ENCODE peak calls at places on chromosomes 5 and 9, in seven cellular contexts. G is fibroblast of lung, J is colonic mucosa, T is lower leg skin, L is cardiac muscle cell, E is left ventricle myocardium inferior, N is cardiac fibroblast. S is an unnamed sample.

GRCh38 chr5:135328128-135328687 is 70.8 kb downstream of the MACROH2A1 start:
- DNase-seq in G (no peak), J (no peak), T (no peak), L (no peak), E (no peak), N (no peak), S (no peak)

GRCh38 chr5:125372694-125373621 is 626.5 kb upstream of the ZNF608 start:
- DNase-seq in G (peak; percentile 55), J (no peak), T (no peak), L (peak; percentile 38), E (no peak), N (peak; percentile 82), S (peak; percentile 71)

GRCh38 chr5:71586052-71586940 is 844 bp upstream of the MCCC2 start:
- DNase-seq in G (peak; percentile 39), J (no peak), T (no peak), L (peak; percentile 53), E (no peak), N (peak; percentile 41), S (peak; percentile 29)

GRCh38 chr9:72753261-72753893 is 199.5 kb downstream of the ALDH1A1 start:
- DNase-seq in G (peak; percentile 30), J (no peak), T (no peak), L (peak; percentile 32), E (no peak), N (peak; percentile 47), S (peak; percentile 43)

GRCh38 chr5:404666-405241 is 38.2 kb upstream of the EXOC3 start:
- DNase-seq in G (no peak), J (no peak), T (peak; percentile 72), L (no peak), E (no peak), N (no peak), S (no peak)

GRCh38 chr9:131418143-131419028 is 24.5 kb downstream of the PRRC2B start:
- DNase-seq in G (no peak), J (peak; percentile 33), T (no peak), L (no peak), E (peak; percentile 39), N (peak; percentile 37), S (no peak)

GRCh38 chr5:96934291-96934694 is 1.6 kb upstream of the LNPEP start:
- DNase-seq in G (no peak), J (peak; percentile 25), T (no peak), L (no peak), E (no peak), N (peak; percentile 69), S (no peak)

GRCh38 chr5:54628049-54628448 is 110.5 kb downstream of the SNX18 start:
- DNase-seq in G (no peak), J (no peak), T (no peak), L (no peak), E (no peak), N (no peak), S (no peak)

GRCh38 chr5:122310886-122311285 is 1.2 kb upstream of the SNCAIP start:
- DNase-seq in G (no peak), J (no peak), T (no peak), L (peak; percentile 16), E (no peak), N (no peak), S (no peak)

GRCh38 chr9:38127271-38127839 is 58.3 kb upstream of the SHB start:
- DNase-seq in G (no peak), J (no peak), T (peak; percentile 14), L (peak; percentile 9), E (no peak), N (peak; percentile 32), S (no peak)

GRCh38 chr5:159802661-159803060 is 113.6 kb upstream of the ADRA1B start:
- DNase-seq in G (no peak), J (no peak), T (no peak), L (no peak), E (no peak), N (no peak), S (no peak)

GRCh38 chr5:108259306-108259705 is 122.6 kb downstream of the FBXL17 start:
- DNase-seq in G (peak; percentile 23), J (no peak), T (no peak), L (peak; percentile 38), E (no peak), N (peak; percentile 34), S (peak; percentile 27)

GRCh38 chr9:73911814-73912213 is 585.3 kb upstream of the RORB start:
- DNase-seq in G (no peak), J (no peak), T (no peak), L (no peak), E (no peak), N (no peak), S (no peak)

GRCh38 chr9:128051932-128052734 is 15.0 kb downstream of the NAIF1 start:
- DNase-seq in G (no peak), J (peak; percentile 78), T (no peak), L (no peak), E (no peak), N (no peak), S (no peak)

GRCh38 chr9:72485821-72486605 is 35.4 kb upstream of the TMC1 start:
- DNase-seq in G (peak; percentile 46), J (no peak), T (no peak), L (peak; percentile 57), E (no peak), N (peak; percentile 50), S (peak; percentile 55)

GRCh38 chr9:4099961-4100360 is 199.9 kb downstream of the GLIS3 start:
- DNase-seq in G (peak; percentile 68), J (no peak), T (no peak), L (peak; percentile 71), E (no peak), N (peak; percentile 88), S (peak; percentile 63)

GRCh38 chr9:98091735-98092632 is 27.0 kb downstream of the TRIM14 start:
- DNase-seq in G (no peak), J (no peak), T (no peak), L (peak; percentile 72), E (no peak), N (peak; percentile 34), S (peak; percentile 64)

GRCh38 chr5:141674747-141675146 is 7.3 kb downstream of the ARAP3 start:
- DNase-seq in G (no peak), J (no peak), T (no peak), L (no peak), E (no peak), N (no peak), S (no peak)

GRCh38 chr5:66653380-66653779 is 57.2 kb downstream of the MAST4 start:
- DNase-seq in G (peak; percentile 50), J (no peak), T (no peak), L (peak; percentile 56), E (no peak), N (peak; percentile 85), S (peak; percentile 67)

GRCh38 chr5:172598251-172599203 is 42.5 kb upstream of the NEURL1B start:
- DNase-seq in G (no peak), J (no peak), T (no peak), L (no peak), E (no peak), N (no peak), S (no peak)

GRCh38 chr9:68913054-68913453 is 100.9 kb downstream of the PRKACG start:
- DNase-seq in G (no peak), J (no peak), T (no peak), L (no peak), E (no peak), N (no peak), S (no peak)

GRCh38 chr5:56088431-56088949 is 93.7 kb upstream of the IL6ST start:
- DNase-seq in G (no peak), J (no peak), T (no peak), L (no peak), E (no peak), N (no peak), S (no peak)

GRCh38 chr5:15452780-15453179 is 47.2 kb upstream of the FBXL7 start:
- DNase-seq in G (no peak), J (no peak), T (no peak), L (peak; percentile 74), E (no peak), N (peak; percentile 5), S (peak; percentile 48)

GRCh38 chr9:129458663-129459549 is 162.0 kb downstream of the C9orf50 start:
- DNase-seq in G (no peak), J (peak; percentile 52), T (no peak), L (no peak), E (peak; percentile 54), N (no peak), S (no peak)
- TF ChIP-seq CTCF in G (no peak), J (no peak), T (no peak), L (no peak), E (no peak), N (no peak), S (no peak)

GRCh38 chr9:108443278-108443633 is 412.5 kb downstream of the ACTL7B start:
- DNase-seq in G (peak; percentile 84), J (no peak), T (no peak), L (no peak), E (no peak), N (no peak), S (no peak)

GRCh38 chr9:108442604-108443277 is 413.0 kb downstream of the ACTL7B start:
- DNase-seq in G (no peak), J (no peak), T (no peak), L (no peak), E (no peak), N (no peak), S (no peak)

GRCh38 chr9:108443741-108444140 is 412.0 kb downstream of the ACTL7B start:
- DNase-seq in G (peak; percentile 47), J (no peak), T (no peak), L (peak; percentile 68), E (no peak), N (peak; percentile 83), S (peak; percentile 55)

GRCh38 chr9:108445431-108446018 is 410.3 kb downstream of the ACTL7B start:
- DNase-seq in G (no peak), J (no peak), T (no peak), L (no peak), E (no peak), N (no peak), S (no peak)

GRCh38 chr9:108444400-108445358 is 411.1 kb downstream of the ACTL7B start:
- DNase-seq in G (peak; percentile 95), J (no peak), T (peak; percentile 88), L (peak; percentile 86), E (no peak), N (peak; percentile 97), S (peak; percentile 91)
- H3K4me3 ChIP-seq in G (peak overlapping the region; percentile 47), J (no peak overlapping the region), T (peak overlapping the region; percentile 19), L (no peak overlapping the region), E (no peak overlapping the region), N (no peak overlapping the region), S (no peak overlapping the region)

GRCh38 chr5:157294692-157295091 is 28.8 kb downstream of the CYFIP2 start:
- DNase-seq in G (no peak), J (no peak), T (no peak), L (no peak), E (no peak), N (no peak), S (no peak)
- TF ChIP-seq CTCF in G (no peak), J (no peak), T (no peak), L (no peak), E (no peak), N (no peak), S (no peak)

DNA sequence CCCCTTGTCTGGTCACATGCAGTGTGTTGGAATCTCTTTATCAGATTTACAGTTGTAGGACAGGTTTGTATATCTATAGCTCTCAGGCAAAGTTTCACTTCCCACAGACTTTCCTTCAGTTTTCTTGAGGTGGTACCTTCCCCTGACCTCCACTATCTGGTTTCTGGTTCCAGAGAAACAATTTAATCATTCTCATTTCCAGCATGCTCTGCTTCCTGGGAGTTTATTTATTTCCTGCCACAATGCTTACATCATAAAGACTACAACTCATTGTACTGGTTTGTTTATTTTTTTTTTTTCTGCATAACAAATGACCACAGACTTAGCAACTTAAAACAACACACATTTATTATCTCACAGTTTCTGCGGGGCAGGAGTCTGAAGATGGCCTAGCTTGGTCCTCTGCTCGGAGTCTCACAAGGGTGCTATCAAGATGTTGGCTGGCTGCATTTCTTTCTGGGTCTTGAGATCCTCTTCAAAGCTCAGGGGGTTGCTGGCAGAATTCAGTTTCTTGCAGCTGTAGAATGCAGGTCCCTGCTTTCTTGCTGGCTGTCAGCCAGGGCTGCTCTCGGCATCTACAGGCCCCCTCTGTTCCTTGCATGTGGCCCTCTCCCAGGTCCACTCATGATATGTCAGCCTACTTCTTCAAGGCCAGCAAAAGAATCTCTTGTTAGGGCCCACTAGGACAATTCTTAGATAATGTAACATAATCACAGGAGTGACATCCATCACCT is 247.7 kb downstream of the ENC1 start:
- DNase-seq in G (peak; percentile 38), J (no peak), T (no peak), L (peak; percentile 38), E (no peak), N (peak; percentile 69), S (peak; percentile 70)
- H3K4me3 ChIP-seq in G (no peak overlapping the region), J (no peak overlapping the region), T (no peak overlapping the region), L (no peak overlapping the region), E (no peak overlapping the region), N (no peak overlapping the region), S (no peak overlapping the region)

S was measured in fibroblast of pulmonary artery.